ENCODE peak calls at places on chromosomes 6 and 20, in six cellular contexts. E is suprapubic skin, X is epithelial cell of proximal tubule, V is psoas muscle, O is GM13977, Y is cardiac muscle cell. I is an unnamed sample.

GRCh38 chr6:143806282-143807102 is 36.6 kb upstream of the LTV1 start:
- DNase-seq in E (no peak), X (no peak), V (no peak), O (no peak), Y (peak; percentile 84), I (peak; percentile 82)

GRCh38 chr6:167781066-167781767 is 45.5 kb upstream of the AFDN start:
- DNase-seq in E (no peak), X (no peak), V (no peak), O (no peak), Y (no peak), I (no peak)

GRCh38 chr6:39925191-39925930 is 8.9 kb downstream of the MOCS1 start:
- DNase-seq in E (no peak), X (no peak), V (no peak), O (no peak), Y (no peak), I (no peak)

GRCh38 chr6:53433617-53434285 is 85.0 kb upstream of the ELOVL5 start:
- DNase-seq in E (no peak), X (no peak), V (no peak), O (no peak), Y (no peak), I (no peak)

GRCh38 chr6:43746071-43746470 is 23.9 kb upstream of the VEGFA start:
- DNase-seq in E (peak; percentile 4), X (no peak), V (no peak), O (no peak), Y (no peak), I (no peak)

GRCh38 chr6:89610149-89610642 is 28.4 kb downstream of the LYRM2 start:
- DNase-seq in E (peak; percentile 73), X (no peak), V (peak; percentile 68), O (peak; percentile 72), Y (peak; percentile 64), I (no peak)

GRCh38 chr6:131979515-131980337 is 28.6 kb upstream of the CCN2 start:
- DNase-seq in E (no peak), X (peak; percentile 39), V (no peak), O (no peak), Y (peak; percentile 84), I (peak; percentile 100)

GRCh38 chr6:127606131-127606562 is 29.2 kb downstream of the C6orf58 start:
- DNase-seq in E (no peak), X (peak; percentile 16), V (no peak), O (peak; percentile 10), Y (peak; percentile 50), I (peak; percentile 7)

GRCh38 chr20:53921443-53921973 is 148.9 kb downstream of the BCAS1 start:
- DNase-seq in E (no peak), X (no peak), V (no peak), O (no peak), Y (no peak), I (no peak)

GRCh38 chr6:11197175-11197535 is 35.3 kb downstream of the NEDD9 start:
- DNase-seq in E (no peak), X (no peak), V (no peak), O (no peak), Y (peak; percentile 88), I (peak; percentile 92)

GRCh38 chr6:35054743-35055130 is 86.4 kb downstream of the TCP11 start:
- DNase-seq in E (no peak), X (no peak), V (no peak), O (no peak), Y (no peak), I (no peak)

GRCh38 chr6:169964440-169965212 is 213.2 kb downstream of the ERMARD start:
- DNase-seq in E (no peak), X (no peak), V (no peak), O (no peak), Y (no peak), I (no peak)

GRCh38 chr6:40912158-40912946 is 126.7 kb downstream of the UNC5CL start:
- DNase-seq in E (no peak), X (no peak), V (peak; percentile 18), O (peak; percentile 60), Y (peak; percentile 38), I (no peak)

GRCh38 chr6:152983637-152984386 is 971 bp upstream of the FBXO5 start:
- DNase-seq in E (peak; percentile 96), X (no peak), V (peak; percentile 95), O (peak; percentile 92), Y (peak; percentile 80), I (peak; percentile 70)

GRCh38 chr6:44920952-44921491 is 407.1 kb upstream of the RUNX2 start:
- DNase-seq in E (no peak), X (no peak), V (no peak), O (no peak), Y (peak; percentile 18), I (peak; percentile 15)

GRCh38 chr6:155314773-155315515 is 660 bp upstream of the TFB1M start:
- DNase-seq in E (peak; percentile 82), X (peak; percentile 67), V (peak; percentile 59), O (peak; percentile 38), Y (peak; percentile 92), I (peak; percentile 75)

GRCh38 chr6:53410508-53411258 is 61.9 kb upstream of the ELOVL5 start:
- DNase-seq in E (no peak), X (no peak), V (peak; percentile 33), O (peak; percentile 52), Y (peak; percentile 55), I (no peak)

GRCh38 chr20:34582221-34582620 is 23.7 kb downstream of the MAP1LC3A start:
- DNase-seq in E (no peak), X (no peak), V (no peak), O (no peak), Y (no peak), I (no peak)

GRCh38 chr6:108651781-108652227 is 91.1 kb downstream of the FOXO3 start:
- DNase-seq in E (no peak), X (no peak), V (peak; percentile 51), O (no peak), Y (peak; percentile 79), I (peak; percentile 92)

GRCh38 chr6:54846243-54846856 is at the start of gene FAM83B:
- DNase-seq in E (peak; percentile 80), X (no peak), V (peak; percentile 17), O (no peak), Y (peak; percentile 7), I (no peak)

GRCh38 chr6:119346450-119346849 is 3.1 kb downstream of the MAN1A1 start:
- DNase-seq in E (no peak), X (peak; percentile 33), V (no peak), O (no peak), Y (no peak), I (no peak)

GRCh38 chr6:45448417-45449389 is 71.0 kb upstream of the SUPT3H start:
- DNase-seq in E (no peak), X (no peak), V (no peak), O (no peak), Y (no peak), I (peak; percentile 72)

DNA sequence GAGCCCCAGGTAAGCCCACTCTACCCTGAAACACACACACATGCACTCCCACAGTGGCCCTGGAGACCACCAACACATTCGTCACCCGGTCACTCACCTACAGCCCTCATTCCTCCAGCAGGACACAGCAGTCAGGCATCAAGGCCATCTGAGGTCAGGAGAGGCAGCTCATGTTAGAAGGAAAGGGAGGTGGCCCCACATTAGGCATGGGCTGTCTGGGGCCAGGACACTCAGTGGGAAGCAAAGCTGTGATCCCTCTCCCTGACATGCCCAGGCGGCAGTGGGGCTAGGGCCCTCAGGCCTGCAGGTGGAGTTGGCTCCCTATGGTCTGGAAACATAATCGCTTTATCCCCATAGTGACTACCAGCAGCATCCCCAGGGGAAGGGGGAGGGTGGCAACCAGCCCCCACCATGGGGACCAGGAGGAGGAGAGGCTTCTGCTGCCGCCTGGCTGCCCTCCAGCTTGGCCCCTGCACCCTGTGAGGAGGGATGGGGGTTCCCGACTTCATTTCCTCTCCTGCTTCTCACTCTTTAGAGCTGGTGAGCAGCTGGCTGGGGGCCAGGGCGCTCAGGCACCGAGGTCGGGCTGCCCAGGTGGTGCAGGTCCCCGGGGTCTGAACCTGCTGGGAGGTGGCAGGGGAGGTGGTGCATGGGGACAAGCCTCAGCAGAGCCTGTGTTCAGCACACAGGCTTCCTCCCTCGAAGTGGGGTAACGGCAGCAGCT is 76.6 kb upstream of the CST7 start:
- DNase-seq in E (no peak), X (no peak), V (no peak), O (no peak), Y (no peak), I (no peak)
- TF ChIP-seq CTCF in E (no peak), X (no peak), V (no peak), O (no peak), Y (no peak), I (no peak)

DNA sequence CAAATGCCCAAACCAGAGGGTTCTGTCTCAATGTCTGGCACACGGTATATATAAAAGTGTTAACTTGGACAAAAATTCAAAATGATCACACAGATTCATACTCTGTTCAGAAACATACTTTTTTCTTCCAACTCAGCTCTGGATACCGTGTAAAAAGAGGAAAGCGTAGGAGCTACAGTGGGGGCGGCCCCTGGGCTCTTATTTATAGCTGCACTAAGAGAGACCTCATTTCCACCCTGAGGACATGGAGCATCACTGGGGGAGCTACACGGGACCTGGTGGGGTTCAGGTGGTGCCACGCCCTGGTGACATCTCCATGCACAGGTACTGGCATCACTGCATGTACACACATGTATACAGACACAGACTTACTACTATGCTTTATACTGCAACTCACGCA is 185.9 kb upstream of the FOXQ1 start:
- DNase-seq in E (no peak), X (no peak), V (no peak), O (no peak), Y (no peak), I (no peak)
- TF ChIP-seq CTCF in E (no peak), X (no peak), V (no peak), O (no peak), Y (no peak), I (no peak)

GRCh38 chr20:36175475-36175995 is 21.0 kb downstream of the EPB41L1 start:
- DNase-seq in E (no peak), X (no peak), V (no peak), O (no peak), Y (no peak), I (no peak)
- TF ChIP-seq CTCF in E (no peak), X (no peak), V (no peak), O (no peak), Y (no peak), I (no peak)

GRCh38 chr6:30175765-30176164 is 12.4 kb downstream of the TRIM15 start:
- DNase-seq in E (no peak), X (no peak), V (no peak), O (no peak), Y (no peak), I (no peak)

GRCh38 chr6:30167101-30167500 is 3.8 kb downstream of the TRIM15 start:
- DNase-seq in E (no peak), X (no peak), V (no peak), O (no peak), Y (no peak), I (no peak)

GRCh38 chr6:30169658-30170614 is 6.6 kb downstream of the TRIM15 start:
- DNase-seq in E (no peak), X (no peak), V (no peak), O (peak; percentile 77), Y (peak; percentile 72), I (peak; percentile 27)

DNA sequence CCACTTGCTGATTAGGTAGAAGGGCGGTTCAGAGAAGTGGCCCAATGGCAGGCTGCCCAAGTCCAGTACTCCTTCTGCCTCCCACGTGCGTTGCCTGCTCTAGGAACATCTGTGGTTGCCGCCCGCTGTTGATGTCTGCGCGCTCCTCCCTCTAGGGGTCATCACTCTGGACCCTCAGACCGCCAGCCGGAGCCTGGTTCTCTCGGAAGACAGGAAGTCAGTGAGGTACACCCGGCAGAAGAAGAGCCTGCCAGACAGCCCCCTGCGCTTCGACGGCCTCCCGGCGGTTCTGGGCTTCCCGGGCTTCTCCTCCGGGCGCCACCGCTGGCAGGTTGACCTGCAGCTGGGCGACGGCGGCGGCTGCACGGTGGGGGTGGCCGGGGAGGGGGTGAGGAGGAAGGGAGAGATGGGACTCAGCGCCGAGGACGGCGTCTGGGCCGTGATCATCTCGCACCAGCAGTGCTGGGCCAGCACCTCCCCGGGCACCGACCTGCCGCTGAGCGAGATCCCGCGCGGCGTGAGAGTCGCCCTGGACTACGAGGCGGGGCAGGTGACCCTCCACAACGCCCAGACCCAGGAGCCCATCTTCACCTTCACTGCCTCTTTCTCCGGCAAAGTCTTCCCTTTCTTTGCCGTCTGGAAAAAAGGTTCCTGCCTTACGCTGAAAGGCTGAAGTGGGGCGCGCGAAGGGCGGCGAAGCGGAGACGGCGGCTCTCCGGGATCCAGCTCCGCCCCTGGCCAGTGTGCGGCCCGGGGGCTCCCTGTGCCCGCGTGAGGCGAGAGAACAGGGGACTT is 8.5 kb downstream of the TRIM15 start:
- DNase-seq in E (no peak), X (no peak), V (no peak), O (no peak), Y (peak; percentile 46), I (no peak)
- TF ChIP-seq CTCF in E (no peak), X (no peak), V (no peak), O (no peak), Y (no peak), I (no peak)

I was measured in astrocyte.